ENCODE peak calls at places on chromosomes 5 and 9, in four cellular contexts. One of them, this sample, is unnamed.

GRCh38 chr5:475704-476101 is 32.7 kb downstream of the EXOC3 start:
- DNase-seq in heart left ventricle: no peak
- DNase-seq in Peyer's patch: no peak
- DNase-seq in lower leg skin: no peak
- DNase-seq in this sample: no peak

GRCh38 chr5:14816999-14817761 is 54.4 kb downstream of the ANKH start:
- DNase-seq in heart left ventricle: no peak
- DNase-seq in Peyer's patch: no peak
- DNase-seq in lower leg skin: peak
- DNase-seq in this sample: peak

GRCh38 chr9:6873862-6874261 is 116.1 kb downstream of the KDM4C start:
- DNase-seq in heart left ventricle: no peak
- DNase-seq in Peyer's patch: no peak
- DNase-seq in lower leg skin: no peak
- DNase-seq in this sample: no peak

GRCh38 chr5:128825826-128826225 is 139.5 kb upstream of the SLC27A6 start:
- DNase-seq in heart left ventricle: no peak
- DNase-seq in Peyer's patch: no peak
- DNase-seq in lower leg skin: no peak
- DNase-seq in this sample: no peak

GRCh38 chr5:96790851-96791513 is 16.8 kb downstream of the ERAP1 start:
- DNase-seq in heart left ventricle: no peak
- DNase-seq in Peyer's patch: no peak
- DNase-seq in lower leg skin: no peak
- DNase-seq in this sample: no peak

GRCh38 chr5:37777472-37778135 is 62.2 kb downstream of the GDNF start:
- DNase-seq in heart left ventricle: no peak
- DNase-seq in Peyer's patch: no peak
- DNase-seq in lower leg skin: no peak
- DNase-seq in this sample: no peak

GRCh38 chr5:157463621-157464407 is 3.8 kb downstream of the NIPAL4 start:
- DNase-seq in heart left ventricle: no peak
- DNase-seq in Peyer's patch: no peak
- DNase-seq in lower leg skin: peak
- DNase-seq in this sample: peak

GRCh38 chr5:133806847-133807246 is 161.6 kb downstream of the C5orf15 start:
- DNase-seq in heart left ventricle: no peak
- DNase-seq in Peyer's patch: no peak
- DNase-seq in lower leg skin: no peak
- DNase-seq in this sample: no peak

GRCh38 chr9:8850916-8851315 is 1051.3 kb upstream of the DMAC1 start:
- DNase-seq in heart left ventricle: no peak
- DNase-seq in Peyer's patch: no peak
- DNase-seq in lower leg skin: no peak
- DNase-seq in this sample: no peak

GRCh38 chr5:78234804-78235203 is 59.7 kb downstream of the AP3B1 start:
- DNase-seq in heart left ventricle: no peak
- DNase-seq in Peyer's patch: no peak
- DNase-seq in lower leg skin: no peak
- DNase-seq in this sample: no peak

GRCh38 chr5:137190031-137190430 is 309.1 kb downstream of the SPOCK1 start:
- DNase-seq in heart left ventricle: no peak
- DNase-seq in Peyer's patch: no peak
- DNase-seq in lower leg skin: no peak
- DNase-seq in this sample: no peak

GRCh38 chr5:43073597-43074546 is 33.8 kb upstream of the ANXA2R start:
- DNase-seq in heart left ventricle: no peak
- DNase-seq in Peyer's patch: no peak
- DNase-seq in lower leg skin: no peak
- DNase-seq in this sample: no peak
- TF ChIP-seq POLR2A in heart left ventricle: no peak
- TF ChIP-seq POLR2A in Peyer's patch: no peak
- TF ChIP-seq POLR2A in lower leg skin: no peak
- TF ChIP-seq POLR2A in this sample: no peak

GRCh38 chr5:150779397-150780179 is 1.0 kb downstream of the SMIM3 start:
- DNase-seq in heart left ventricle: no peak
- DNase-seq in Peyer's patch: no peak
- DNase-seq in lower leg skin: no peak
- DNase-seq in this sample: no peak

GRCh38 chr5:150780180-150780692 is 1.7 kb downstream of the SMIM3 start:
- DNase-seq in heart left ventricle: peak
- DNase-seq in Peyer's patch: peak
- DNase-seq in lower leg skin: no peak
- DNase-seq in this sample: peak

GRCh38 chr5:150777685-150778084 is 872 bp upstream of the SMIM3 start:
- DNase-seq in heart left ventricle: no peak
- DNase-seq in Peyer's patch: no peak
- DNase-seq in lower leg skin: no peak
- DNase-seq in this sample: no peak

GRCh38 chr5:150778103-150778516 is 447 bp upstream of the SMIM3 start:
- DNase-seq in heart left ventricle: peak
- DNase-seq in Peyer's patch: no peak
- DNase-seq in lower leg skin: no peak
- DNase-seq in this sample: no peak

DNA sequence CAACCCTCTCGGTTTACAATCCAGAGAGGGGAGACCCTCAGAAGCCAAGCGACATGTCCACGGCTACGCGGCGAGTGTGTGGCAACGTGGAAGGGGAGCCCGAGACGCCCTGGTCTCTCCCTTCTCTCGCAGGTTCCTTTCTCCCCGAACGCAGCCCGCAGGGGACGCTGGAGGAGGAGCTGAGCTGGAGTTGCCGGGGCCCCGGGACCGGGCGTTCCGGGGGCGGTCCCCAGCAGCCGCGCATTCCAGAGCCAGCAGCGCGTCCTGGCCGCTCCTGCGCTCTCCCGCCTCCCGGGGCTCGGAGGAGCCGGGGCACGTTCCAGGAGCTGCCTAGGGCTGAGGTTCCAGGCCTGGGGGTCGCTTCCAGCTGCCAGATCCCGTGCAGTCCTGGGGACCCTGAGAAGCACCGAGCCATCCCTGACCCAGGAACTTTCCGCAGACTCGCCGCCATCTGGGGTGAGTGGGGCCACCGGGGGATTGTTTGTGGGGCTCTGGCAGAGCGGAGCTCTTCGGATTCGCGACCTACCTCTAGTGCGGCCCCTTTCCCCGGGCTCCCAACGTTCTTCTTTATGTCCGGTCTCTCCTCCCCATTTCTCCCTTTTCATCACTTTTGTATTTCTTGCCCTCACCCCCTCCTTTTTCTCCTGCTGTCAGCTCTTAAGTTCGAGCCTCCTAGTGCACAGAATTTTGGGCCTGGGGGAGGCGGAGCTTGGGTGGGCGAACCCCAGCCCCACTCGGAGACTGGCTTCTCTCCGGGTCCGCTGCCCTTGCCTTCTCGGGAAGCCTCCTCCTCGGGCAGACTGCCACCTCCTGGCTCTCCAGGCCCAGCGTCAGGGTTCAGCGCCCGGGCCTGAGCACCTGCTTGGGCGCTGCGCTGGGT is at the start of gene SMIM3:
- DNase-seq in heart left ventricle: peak
- DNase-seq in Peyer's patch: peak
- DNase-seq in lower leg skin: peak
- DNase-seq in this sample: peak
- TF ChIP-seq POLR2A in heart left ventricle: no peak
- TF ChIP-seq POLR2A in Peyer's patch: peak
- TF ChIP-seq POLR2A in lower leg skin: no peak
- TF ChIP-seq POLR2A in this sample: peak

GRCh38 chr9:125200216-125201047 is at the start of gene RABEPK:
- DNase-seq in heart left ventricle: peak
- DNase-seq in Peyer's patch: peak
- DNase-seq in lower leg skin: peak
- DNase-seq in this sample: peak
- TF ChIP-seq POLR2A in heart left ventricle: peak
- TF ChIP-seq POLR2A in Peyer's patch: peak
- TF ChIP-seq POLR2A in lower leg skin: no peak
- TF ChIP-seq POLR2A in this sample: peak

GRCh38 chr9:112063151-112063550 is 111.9 kb downstream of the SUSD1 start:
- DNase-seq in heart left ventricle: no peak
- DNase-seq in Peyer's patch: no peak
- DNase-seq in lower leg skin: peak
- DNase-seq in this sample: peak

GRCh38 chr9:112064871-112065270 is 110.2 kb downstream of the SUSD1 start:
- DNase-seq in heart left ventricle: no peak
- DNase-seq in Peyer's patch: no peak
- DNase-seq in lower leg skin: no peak
- DNase-seq in this sample: no peak

GRCh38 chr9:112059980-112060348 is 115.1 kb downstream of the SUSD1 start:
- DNase-seq in heart left ventricle: no peak
- DNase-seq in Peyer's patch: no peak
- DNase-seq in lower leg skin: no peak
- DNase-seq in this sample: no peak

GRCh38 chr9:112059145-112059979 is 115.7 kb downstream of the SUSD1 start:
- DNase-seq in heart left ventricle: no peak
- DNase-seq in Peyer's patch: no peak
- DNase-seq in lower leg skin: peak
- DNase-seq in this sample: no peak

GRCh38 chr9:112061152-112061740 is 113.9 kb downstream of the SUSD1 start:
- DNase-seq in heart left ventricle: peak
- DNase-seq in Peyer's patch: peak
- DNase-seq in lower leg skin: peak
- DNase-seq in this sample: peak
- TF ChIP-seq POLR2A in heart left ventricle: no peak
- TF ChIP-seq POLR2A in Peyer's patch: peak
- TF ChIP-seq POLR2A in lower leg skin: no peak
- TF ChIP-seq POLR2A in this sample: peak

GRCh38 chr5:141615991-141616715 is 2.6 kb downstream of the DIAPH1 start:
- DNase-seq in heart left ventricle: no peak
- DNase-seq in Peyer's patch: no peak
- DNase-seq in lower leg skin: no peak
- DNase-seq in this sample: no peak

GRCh38 chr5:141618030-141618803 is 583 bp downstream of the DIAPH1 start:
- DNase-seq in heart left ventricle: peak
- DNase-seq in Peyer's patch: peak
- DNase-seq in lower leg skin: peak
- DNase-seq in this sample: peak

GRCh38 chr5:141617128-141617527 is 1.7 kb downstream of the DIAPH1 start:
- DNase-seq in heart left ventricle: no peak
- DNase-seq in Peyer's patch: no peak
- DNase-seq in lower leg skin: no peak
- DNase-seq in this sample: no peak

GRCh38 chr5:141617682-141618029 is 1.1 kb downstream of the DIAPH1 start:
- DNase-seq in heart left ventricle: no peak
- DNase-seq in Peyer's patch: peak
- DNase-seq in lower leg skin: no peak
- DNase-seq in this sample: no peak

DNA sequence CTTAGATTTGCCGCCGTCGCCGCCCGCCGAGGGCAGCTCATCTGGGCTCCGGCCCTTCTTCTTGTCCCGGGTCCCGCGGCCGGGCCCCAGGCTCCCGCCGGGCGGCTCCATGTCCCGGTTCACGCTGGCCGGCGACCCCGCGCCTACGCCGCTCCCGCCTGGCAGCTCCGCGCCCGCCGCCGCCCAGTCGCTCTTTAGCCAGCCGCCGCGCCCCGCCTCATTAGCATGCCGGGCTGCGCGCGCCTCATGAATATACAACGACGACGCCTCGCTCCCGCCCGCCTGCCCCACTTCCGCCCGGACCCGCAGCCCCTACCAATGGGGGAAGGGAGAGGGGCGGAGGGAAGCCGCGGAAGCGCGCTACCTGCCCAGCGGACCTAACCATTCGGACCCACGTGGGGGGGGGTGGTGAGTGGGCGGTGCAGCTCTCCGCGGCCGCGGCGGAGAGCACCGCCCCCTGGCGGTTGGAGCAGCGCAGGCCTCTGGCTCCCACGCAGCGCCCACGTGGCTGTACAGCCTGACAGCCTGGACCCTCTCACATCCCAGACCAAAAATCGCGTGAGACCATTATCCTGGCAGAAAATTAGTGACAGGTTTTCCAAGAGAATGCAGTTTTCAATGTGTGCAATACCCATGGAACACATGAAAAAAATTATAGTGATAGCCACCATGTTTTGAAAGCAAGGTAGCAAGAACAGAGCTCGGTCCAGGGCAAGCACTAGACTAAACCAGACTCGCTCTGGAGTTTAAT is at the start of gene DIAPH1:
- DNase-seq in heart left ventricle: peak
- DNase-seq in Peyer's patch: peak
- DNase-seq in lower leg skin: peak
- DNase-seq in this sample: peak
- TF ChIP-seq POLR2A in heart left ventricle: peak
- TF ChIP-seq POLR2A in Peyer's patch: peak
- TF ChIP-seq POLR2A in lower leg skin: no peak
- TF ChIP-seq POLR2A in this sample: peak

GRCh38 chr9:89384783-89385182 is 66.5 kb downstream of the SECISBP2 start:
- DNase-seq in heart left ventricle: no peak
- DNase-seq in Peyer's patch: no peak
- DNase-seq in lower leg skin: no peak
- DNase-seq in this sample: no peak
- TF ChIP-seq POLR2A in heart left ventricle: no peak
- TF ChIP-seq POLR2A in Peyer's patch: no peak
- TF ChIP-seq POLR2A in lower leg skin: no peak
- TF ChIP-seq POLR2A in this sample: no peak

This sample was measured in gastrocnemius medialis.